ENCODE peak calls at places on chromosomes 13 and 19, in seven cellular contexts. S is HT1080, Z is upper lobe of right lung, U is tibial artery, V is anterior cingulate cortex, F is hepatic stellate cell, M is adipocyte. K is an unnamed sample.

GRCh38 chr19:14250870-14251269 is 44.9 kb upstream of the ADGRL1 start:
- DNase-seq in V (no peak), U (no peak), M (no peak), S (no peak), F (no peak), Z (no peak), K (no peak)

GRCh38 chr13:41520016-41520698 is 62.8 kb downstream of the RGCC start:
- DNase-seq in F (no peak), U (no peak), V (no peak), Z (no peak), S (no peak), M (no peak), K (no peak)

GRCh38 chr19:55460670-55461258 is 678 bp downstream of the ISOC2 start:
- DNase-seq in M (peak), F (peak), V (no peak), U (peak), S (peak), Z (peak), K (peak)

GRCh38 chr19:33840783-33841182 is 44.1 kb downstream of the KCTD15 start:
- DNase-seq in F (no peak), U (no peak), S (no peak), M (no peak), V (no peak), Z (no peak), K (no peak)

GRCh38 chr13:23765531-23765930 is 123.7 kb downstream of the MIPEP start:
- DNase-seq in Z (no peak), M (no peak), F (no peak), U (no peak), S (no peak), V (no peak), K (no peak)

GRCh38 chr13:106156468-106156867 is 379.0 kb downstream of the EFNB2 start:
- DNase-seq in U (no peak), F (peak), Z (no peak), M (peak), S (peak), V (no peak), K (no peak)

GRCh38 chr13:39217471-39217870 is 179.2 kb downstream of the NHLRC3 start:
- DNase-seq in S (no peak), M (no peak), Z (no peak), U (no peak), F (no peak), V (no peak), K (no peak)

GRCh38 chr19:54451997-54452396 is 3.0 kb downstream of the LENG8 start:
- DNase-seq in S (no peak), F (no peak), M (no peak), V (no peak), U (no peak), Z (no peak), K (no peak)

GRCh38 chr13:111610879-111611278 is 290.4 kb downstream of the TEX29 start:
- DNase-seq in U (no peak), M (no peak), S (no peak), Z (peak), V (no peak), F (no peak), K (no peak)

GRCh38 chr13:40319699-40320586 is 346.5 kb downstream of the FOXO1 start:
- DNase-seq in U (no peak), F (no peak), S (no peak), Z (no peak), M (no peak), V (no peak), K (no peak)

GRCh38 chr19:19822148-19822429 is 539 bp upstream of the ZNF506 start:
- DNase-seq in S (no peak), V (no peak), M (peak), U (no peak), Z (no peak), F (no peak), K (no peak)

GRCh38 chr19:54851353-54851752 is 1.1 kb downstream of the KIR3DL2 start:
- DNase-seq in M (no peak), S (no peak), F (no peak), Z (no peak), U (no peak), V (no peak), K (no peak)

GRCh38 chr13:52010890-52011689 is at the start of gene ATP7B:
- DNase-seq in U (no peak), Z (no peak), V (no peak), S (peak), F (peak), M (peak), K (peak)

GRCh38 chr19:16671652-16672274 is 10.8 kb downstream of the TMEM38A start:
- DNase-seq in V (no peak), U (no peak), M (no peak), Z (no peak), F (no peak), S (no peak), K (no peak)

GRCh38 chr19:29807178-29807577 is 4.6 kb upstream of the CCNE1 start:
- DNase-seq in U (no peak), Z (no peak), S (no peak), V (no peak), M (no peak), F (no peak), K (no peak)

GRCh38 chr13:32902898-32903297 is 113.3 kb upstream of the KL start:
- DNase-seq in M (no peak), U (peak), V (no peak), S (no peak), F (peak), Z (no peak), K (no peak)

GRCh38 chr13:29754486-29754806 is 96.0 kb downstream of the UBL3 start:
- DNase-seq in F (no peak), V (no peak), Z (no peak), M (peak), U (no peak), S (peak), K (peak)

GRCh38 chr19:6060600-6061391 is 49.5 kb downstream of the RFX2 start:
- DNase-seq in S (peak), Z (no peak), V (no peak), F (no peak), U (peak), M (no peak), K (no peak)

GRCh38 chr19:47072323-47072722 is 23.9 kb upstream of the TMEM160 start:
- DNase-seq in Z (no peak), M (no peak), S (no peak), V (no peak), F (no peak), U (no peak), K (no peak)

GRCh38 chr19:31517466-31518180 is 168.4 kb upstream of the TSHZ3 start:
- DNase-seq in F (no peak), V (no peak), U (no peak), Z (no peak), M (no peak), S (no peak), K (no peak)

GRCh38 chr19:50003810-50004419 is 21.3 kb downstream of the VRK3 start:
- DNase-seq in V (no peak), M (peak), Z (no peak), S (peak), U (peak), F (peak), K (no peak)